ENCODE peak calls at places on chromosome 14, in six cellular contexts. L is adrenal gland; T is lower lobe of right lung; W is left ventricle myocardium inferior; Z is naive thymus-derived CD4-positive, alpha-beta T cell; H is PC-3. V is an unnamed sample.

GRCh38 chr14:89598548-89599186 is 181.6 kb upstream of the FOXN3 start:
- DNase-seq in L (no peak), W (no peak), H (no peak), Z (no peak), T (no peak), V (peak; percentile 21)

GRCh38 chr14:92473261-92473946 is 40.2 kb upstream of the RIN3 start:
- DNase-seq in L (peak; percentile 91), W (peak; percentile 56), Z (no peak), T (no peak), H (no peak), V (peak; percentile 39)

GRCh38 chr14:54252072-54252730 is 144.6 kb upstream of the CDKN3 start:
- DNase-seq in Z (no peak), T (no peak), W (no peak), L (no peak), H (peak; percentile 100), V (peak; percentile 64)

GRCh38 chr14:58747181-58747580 is 109.4 kb downstream of the DACT1 start:
- DNase-seq in H (peak; percentile 100), T (peak; percentile 77), Z (no peak), L (peak; percentile 58), W (no peak), V (peak; percentile 87)

GRCh38 chr14:57833304-57833703 is 32.6 kb downstream of the SLC35F4 start:
- DNase-seq in H (peak; percentile 100), W (no peak), L (peak; percentile 79), Z (no peak), T (no peak), V (peak; percentile 98)

GRCh38 chr14:90574640-90575131 is 177.9 kb downstream of the CALM1 start:
- DNase-seq in L (no peak), W (peak; percentile 69), H (no peak), Z (no peak), T (no peak), V (no peak)

GRCh38 chr14:59225281-59225680 is 36.8 kb downstream of the DAAM1 start:
- DNase-seq in W (no peak), L (no peak), Z (no peak), T (no peak), H (no peak), V (peak; percentile 62)

GRCh38 chr14:75046899-75047298 is 4.4 kb downstream of the MLH3 start:
- DNase-seq in L (no peak), T (no peak), H (peak; percentile 25), W (no peak), Z (no peak), V (no peak)

GRCh38 chr14:99726538-99727095 is 42.5 kb downstream of the CYP46A1 start:
- DNase-seq in L (no peak), T (peak; percentile 25), H (no peak), W (no peak), Z (no peak), V (no peak)

GRCh38 chr14:106286697-106287290 is 760.4 kb downstream of the TMEM121 start:
- DNase-seq in H (no peak), L (no peak), W (no peak), Z (no peak), T (no peak), V (no peak)

GRCh38 chr14:75609606-75610476 is 31.4 kb downstream of the FLVCR2 start:
- DNase-seq in H (no peak), T (no peak), L (peak; percentile 51), W (no peak), Z (no peak), V (no peak)

GRCh38 chr14:85344847-85345591 is 184.9 kb upstream of the FLRT2 start:
- DNase-seq in Z (no peak), T (no peak), H (no peak), W (no peak), L (no peak), V (no peak)

GRCh38 chr14:49999216-49999761 is 106.4 kb downstream of the ARF6 start:
- DNase-seq in Z (peak; percentile 77), W (peak; percentile 82), H (peak; percentile 92), T (peak; percentile 87), L (peak; percentile 92), V (peak; percentile 82)

GRCh38 chr14:61608245-61609142 is 86.8 kb upstream of the HIF1A start:
- DNase-seq in H (peak; percentile 41), W (no peak), Z (no peak), T (no peak), L (no peak), V (no peak)

GRCh38 chr14:22598896-22599244 is 770 bp downstream of the ABHD4 start:
- DNase-seq in Z (peak; percentile 37), H (peak; percentile 74), L (peak; percentile 72), W (no peak), T (no peak), V (peak; percentile 87)
- H3K4me3 ChIP-seq in Z (peak overlapping the region; percentile 88), H (peak overlapping the region; percentile 89), L (peak overlapping the region; percentile 86), W (peak overlapping the region; percentile 84), T (peak overlapping the region; percentile 89), V (peak overlapping the region; percentile 78)

GRCh38 chr14:67785270-67786109 is 30.9 kb downstream of the ZFYVE26 start:
- DNase-seq in W (no peak), T (no peak), H (no peak), Z (no peak), L (no peak), V (no peak)
- H3K4me3 ChIP-seq in W (no peak overlapping the region), T (no peak overlapping the region), H (no peak overlapping the region), Z (no peak overlapping the region), L (no peak overlapping the region), V (no peak overlapping the region)

GRCh38 chr14:39107624-39108023 is 4.6 kb upstream of the SEC23A start:
- DNase-seq in Z (no peak), H (peak; percentile 67), W (no peak), T (no peak), L (no peak), V (peak; percentile 51)

GRCh38 chr14:39108791-39109190 is 5.3 kb upstream of the GEMIN2 start:
- DNase-seq in Z (no peak), H (no peak), L (no peak), T (no peak), W (no peak), V (no peak)

GRCh38 chr14:39114073-39114838 is at the start of gene GEMIN2:
- DNase-seq in T (peak; percentile 95), L (peak; percentile 91), H (peak; percentile 97), Z (peak; percentile 92), W (peak; percentile 92), V (peak; percentile 96)

GRCh38 chr14:39113685-39114072 is 444 bp upstream of the GEMIN2 start:
- DNase-seq in W (no peak), T (no peak), L (no peak), Z (no peak), H (no peak), V (no peak)

DNA sequence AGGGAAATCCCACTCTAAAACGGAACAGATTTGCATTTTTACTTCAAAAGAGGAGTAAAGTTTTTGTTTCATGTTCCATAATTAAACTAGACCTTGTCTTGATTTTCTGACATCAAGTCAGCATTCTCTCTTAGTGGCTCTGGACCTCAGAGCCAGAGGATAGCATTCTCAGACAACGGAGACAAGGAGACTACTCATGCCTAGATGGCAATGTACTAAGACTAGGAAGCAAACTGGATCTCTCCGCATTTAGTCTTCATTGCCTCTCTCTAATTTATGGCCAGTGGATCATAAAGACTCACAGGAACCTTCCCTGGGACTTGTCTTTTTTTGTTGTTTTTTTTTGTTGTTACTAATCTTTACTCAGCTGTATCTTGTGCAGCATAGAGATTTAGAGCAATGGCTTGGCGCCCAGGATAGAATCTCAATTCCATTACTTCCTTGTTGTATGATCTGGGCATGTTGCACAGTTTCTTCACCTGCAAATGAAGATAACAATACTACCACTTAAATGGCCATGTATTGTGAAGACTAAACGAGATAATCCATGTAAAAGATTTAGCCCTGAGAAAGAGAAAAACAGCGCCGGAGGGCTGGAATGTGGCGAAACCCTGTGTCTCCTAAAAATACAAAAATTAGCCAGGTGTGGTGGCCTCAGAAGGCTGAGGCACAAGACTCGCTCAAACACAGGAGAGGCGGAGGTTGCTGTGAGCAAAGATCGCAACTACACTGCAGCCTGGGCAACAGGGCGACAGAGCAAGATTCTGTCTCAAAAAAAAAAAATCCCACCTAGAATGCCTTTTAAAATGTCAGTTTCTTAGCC is 4.0 kb upstream of the GEMIN2 start:
- DNase-seq in H (no peak), Z (no peak), L (no peak), T (no peak), W (no peak), V (no peak)
- H3K4me3 ChIP-seq in H (peak overlapping the region; percentile 16), Z (no peak overlapping the region), L (no peak overlapping the region), T (no peak overlapping the region), W (no peak overlapping the region), V (no peak overlapping the region)

GRCh38 chr14:36647827-36648753 is 13.6 kb upstream of the PAX9 start:
- DNase-seq in L (no peak), W (no peak), T (no peak), H (peak; percentile 73), Z (no peak), V (peak; percentile 74)
- H3K4me3 ChIP-seq in L (no peak overlapping the region), W (peak overlapping the region; percentile 60), T (peak overlapping the region; percentile 44), H (peak overlapping the region; percentile 82), Z (no peak overlapping the region), V (peak overlapping the region; percentile 61)

GRCh38 chr14:33948143-33948962 is 2.5 kb downstream of the EGLN3 start:
- DNase-seq in Z (no peak), L (no peak), W (no peak), H (no peak), T (no peak), V (no peak)

GRCh38 chr14:33950320-33951182 is at the start of gene EGLN3:
- DNase-seq in T (peak; percentile 80), H (peak; percentile 85), W (peak; percentile 92), Z (peak; percentile 87), L (peak; percentile 76), V (peak; percentile 92)

GRCh38 chr14:33951183-33951840 is 438 bp upstream of the EGLN3 start:
- DNase-seq in L (no peak), W (no peak), T (no peak), H (no peak), Z (no peak), V (no peak)

GRCh38 chr14:33946679-33947078 is 4.2 kb downstream of the EGLN3 start:
- DNase-seq in H (no peak), W (no peak), L (no peak), Z (no peak), T (no peak), V (no peak)

GRCh38 chr14:33949051-33950037 is 1.5 kb downstream of the EGLN3 start:
- DNase-seq in Z (no peak), W (no peak), T (no peak), L (no peak), H (no peak), V (no peak)
- H3K4me3 ChIP-seq in Z (no peak overlapping the region), W (peak overlapping the region; percentile 96), T (peak overlapping the region; percentile 66), L (no peak overlapping the region), H (peak overlapping the region; percentile 69), V (peak overlapping the region; percentile 94)

DNA sequence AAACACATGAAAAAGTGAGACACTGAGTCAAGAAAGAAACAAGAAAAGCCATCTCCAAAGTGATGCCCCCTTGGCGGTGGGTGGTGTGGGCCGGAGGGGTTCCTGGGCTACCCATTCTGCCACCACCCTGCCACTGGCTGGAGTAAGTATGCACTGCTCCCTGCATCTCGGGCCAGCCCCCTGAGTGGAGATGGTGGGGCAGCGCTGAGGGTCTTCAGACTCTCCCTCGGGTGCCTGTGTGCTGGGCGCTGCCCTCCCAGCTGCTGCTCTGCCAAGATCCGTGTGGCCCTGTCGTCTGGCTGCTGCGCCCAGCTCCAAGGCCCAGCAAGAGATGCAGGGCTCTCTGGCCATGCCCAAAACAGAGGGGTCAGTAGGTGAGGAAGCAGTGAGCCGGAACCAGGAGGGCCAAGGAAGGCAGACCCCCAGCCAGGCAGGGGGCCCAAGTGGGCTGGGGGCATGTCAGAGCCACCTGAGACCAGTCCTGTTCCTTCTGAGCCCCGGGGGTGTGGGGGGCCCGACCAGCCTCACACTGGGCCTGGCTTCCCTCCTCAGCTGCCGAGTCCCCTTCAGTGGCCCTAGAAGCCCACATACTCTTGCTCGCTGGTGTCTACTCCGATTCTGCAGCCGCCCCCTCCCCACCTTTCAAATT is 5.2 kb downstream of the GPR132 start:
- DNase-seq in T (no peak), Z (no peak), W (no peak), L (no peak), H (no peak), V (no peak)
- H3K4me3 ChIP-seq in T (peak overlapping the region; percentile 38), Z (peak overlapping the region; percentile 74), W (peak overlapping the region; percentile 51), L (no peak overlapping the region), H (no peak overlapping the region), V (no peak overlapping the region)

GRCh38 chr14:72243894-72244293 is 311.7 kb downstream of the RGS6 start:
- DNase-seq in T (no peak), L (no peak), H (no peak), Z (no peak), W (no peak), V (no peak)
- H3K4me3 ChIP-seq in T (no peak overlapping the region), L (no peak overlapping the region), H (no peak overlapping the region), Z (no peak overlapping the region), W (no peak overlapping the region), V (no peak overlapping the region)

V was measured in epithelial cell of esophagus.